ENCODE peak calls at places on chromosomes 1 and 21, in six cellular contexts. O is GM23248, K is mammary epithelial cell, B is fibroblast of lung, G is PC-3, E is DND-41. T is an unnamed sample.

GRCh38 chr21:45846373-45847160 is 135.0 kb upstream of the COL6A1 start:
- DNase-seq in E (no peak), B (peak), K (no peak), O (peak), G (no peak), T (no peak)

GRCh38 chr1:29820401-29820800 is 584.1 kb downstream of the PTPRU start:
- DNase-seq in K (peak), G (no peak), B (no peak), O (no peak), E (no peak), T (no peak)

GRCh38 chr1:27488523-27489138 is 1.3 kb downstream of the WASF2 start:
- DNase-seq in B (peak), O (peak), K (peak), G (peak), E (peak), T (peak)

GRCh38 chr1:189851806-189852367 is 625.8 kb downstream of the BRINP3 start:
- DNase-seq in G (no peak), E (no peak), B (peak), K (peak), O (no peak), T (no peak)

GRCh38 chr21:45323487-45324380 is 36.0 kb upstream of the POFUT2 start:
- DNase-seq in B (no peak), E (no peak), O (peak), K (no peak), G (no peak), T (no peak)

GRCh38 chr1:240562111-240562590 is 49.8 kb downstream of the GREM2 start:
- DNase-seq in E (no peak), K (no peak), B (peak), G (no peak), O (peak), T (no peak)

GRCh38 chr1:236603896-236604217 is 459 bp downstream of the HEATR1 start:
- DNase-seq in K (no peak), O (peak), G (peak), E (no peak), B (peak), T (peak)

GRCh38 chr1:38784452-38785284 is 74.9 kb downstream of the RRAGC start:
- DNase-seq in E (no peak), O (no peak), G (no peak), K (no peak), B (peak), T (no peak)

GRCh38 chr1:161480381-161481035 is 24.7 kb upstream of the FCGR2A start:
- DNase-seq in O (no peak), G (no peak), E (no peak), K (peak), B (no peak), T (no peak)

GRCh38 chr1:43267291-43267805 is 2.4 kb upstream of the TMEM125 start:
- DNase-seq in B (peak), G (no peak), K (no peak), O (peak), E (no peak), T (no peak)

GRCh38 chr1:240701412-240701811 is 89.5 kb upstream of the GREM2 start:
- DNase-seq in O (peak), B (peak), G (peak), K (no peak), E (no peak), T (no peak)

GRCh38 chr1:174060090-174060489 is 37.9 kb upstream of the RC3H1 start:
- DNase-seq in B (peak), O (peak), G (peak), K (peak), E (no peak), T (no peak)

GRCh38 chr1:172753964-172754363 is 95.1 kb downstream of the FASLG start:
- DNase-seq in G (no peak), B (no peak), O (no peak), K (no peak), E (peak), T (no peak)

DNA sequence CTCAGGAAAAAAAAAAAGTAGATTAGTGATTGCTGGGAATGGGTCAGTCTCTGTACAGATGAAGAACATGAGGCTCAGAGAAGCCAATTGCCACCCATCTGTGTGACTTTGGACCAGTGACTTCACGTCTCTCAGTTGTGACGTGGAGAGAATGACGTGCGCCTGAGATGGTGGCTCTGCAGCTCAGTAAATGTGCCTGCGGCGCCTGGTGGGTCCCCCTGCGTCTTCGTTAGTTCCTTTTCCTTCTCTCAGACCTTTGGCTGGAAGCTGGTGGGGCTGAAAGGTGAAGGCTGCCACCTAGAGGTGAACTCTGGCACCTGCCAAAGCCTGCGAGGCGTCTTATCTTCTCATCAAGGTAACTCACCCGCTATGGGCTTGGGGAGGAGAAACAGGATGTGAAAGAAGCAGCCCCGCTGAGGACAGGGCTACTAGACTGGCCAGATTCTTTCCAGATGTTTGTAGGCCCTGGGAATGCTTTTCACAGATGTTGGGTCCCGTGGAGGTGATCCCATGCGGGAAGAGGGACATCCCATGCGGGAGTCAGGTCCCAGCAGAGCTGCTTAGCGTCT is 8.7 kb upstream of the E2F2 start:
- DNase-seq in B (peak), K (peak), G (peak), E (peak), O (peak), T (peak)
- H3K4me3 ChIP-seq in B (no peak), K (no peak), G (peak), E (no peak), O (peak), T (no peak)

GRCh38 chr1:244869950-244870349 is 5.6 kb upstream of the HNRNPU start:
- DNase-seq in K (no peak), O (no peak), E (no peak), B (no peak), G (no peak), T (no peak)
- H3K27ac ChIP-seq in K (no peak), O (no peak), E (no peak), B (no peak), G (no peak), T (no peak)

DNA sequence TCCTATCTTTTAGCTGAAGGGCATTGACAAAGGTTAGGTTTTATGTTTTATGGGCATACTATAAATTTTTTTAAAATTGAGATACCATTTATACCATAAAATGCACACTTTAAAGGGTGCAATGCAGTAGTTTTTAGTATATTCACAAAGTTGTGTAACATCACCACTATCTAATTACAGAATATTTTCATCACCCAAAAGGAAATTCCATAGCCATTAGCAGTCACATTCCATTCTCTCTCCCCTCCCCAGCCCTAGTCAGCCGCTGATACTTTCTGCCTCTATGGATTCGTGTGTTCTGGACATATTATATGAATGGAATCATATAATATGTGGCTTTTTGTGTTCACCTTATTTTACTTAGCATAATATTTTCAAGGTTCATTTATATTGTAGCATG is 135.8 kb upstream of the B3GALT2 start:
- DNase-seq in B (peak), K (peak), O (peak), G (peak), E (no peak), T (no peak)
- H3K4me2 ChIP-seq in B (no peak), K (peak), O (peak), G (peak), E (no peak), T (no peak)

DNA sequence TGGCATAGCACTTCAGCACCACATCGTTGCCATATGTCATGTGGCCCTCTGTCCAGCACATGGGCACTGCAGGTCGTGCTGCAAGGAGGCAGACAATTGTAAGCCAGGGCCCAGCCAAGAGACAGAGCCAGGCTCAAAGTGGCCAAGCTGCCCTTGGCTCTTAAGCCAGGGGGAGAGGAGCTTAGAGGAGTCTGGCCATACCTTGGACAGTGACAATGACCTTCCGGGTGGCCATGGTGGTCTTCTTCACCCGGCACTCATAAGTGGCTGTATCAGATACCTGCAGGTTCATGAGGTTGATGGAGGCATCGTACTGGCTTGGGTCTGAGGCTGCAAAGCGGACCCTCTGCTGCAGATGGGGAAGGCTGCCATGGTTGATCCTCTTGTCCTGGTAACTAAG is 4.6 kb downstream of the VSIG8 start:
- DNase-seq in B (no peak), G (no peak), E (no peak), O (no peak), K (no peak), T (no peak)
- H3K4me3 ChIP-seq in B (no peak), G (no peak), E (no peak), O (no peak), K (no peak), T (no peak)

T was measured in Karpas-422.